ENCODE peak calls at places on chromosome X, in nine cellular contexts. V is cardiac fibroblast; U is endodermal cell; J is HEK293T; S is AG04450; R is lower lobe of right lung; O is cardiac muscle cell; W is effector memory CD8-positive, alpha-beta T cell; A is stimulated activated naive CD8-positive, alpha-beta T cell treated with anti-CD3 and anti-CD28 coated beads, Interleukin-15, amount 100 ng/mL, for 72 hours. X is an unnamed sample.

GRCh38 chrX:53631156-53631555 is 55.4 kb downstream of the HUWE1 start:
- DNase-seq in V (peak; percentile 5), U (no peak), J (no peak), S (peak; percentile 2), R (no peak), O (peak; percentile 33), W (no peak), A (no peak), X (no peak)

GRCh38 chrX:45768666-45769065 is 568.0 kb upstream of the DIPK2B start:
- DNase-seq in V (no peak), U (no peak), J (no peak), S (no peak), R (no peak), O (no peak), W (no peak), A (no peak), X (no peak)

GRCh38 chrX:155263854-155264628 is at the start of gene RAB39B:
- DNase-seq in V (peak; percentile 26), U (peak; percentile 85), J (peak; percentile 74), S (peak; percentile 3), R (peak; percentile 60), O (peak; percentile 61), W (peak; percentile 42), A (peak; percentile 69), X (peak; percentile 45)

GRCh38 chrX:103276581-103277002 is at the start of gene TCEAL5:
- DNase-seq in V (no peak), U (no peak), J (no peak), S (no peak), R (no peak), O (no peak), W (no peak), A (no peak), X (no peak)

GRCh38 chrX:107827137-107827831 is 1.6 kb downstream of the MID2 start:
- DNase-seq in V (peak; percentile 27), U (no peak), J (peak; percentile 29), S (no peak), R (no peak), O (peak; percentile 34), W (no peak), A (no peak), X (no peak)

GRCh38 chrX:11371106-11371505 is 77.9 kb downstream of the AMELX start:
- DNase-seq in V (no peak), U (no peak), J (no peak), S (no peak), R (no peak), O (no peak), W (no peak), A (no peak), X (no peak)

GRCh38 chrX:12988797-12989196 is 13.9 kb downstream of the TMSB4X start:
- DNase-seq in V (peak; percentile 66), U (no peak), J (no peak), S (no peak), R (no peak), O (peak; percentile 73), W (no peak), A (no peak), X (no peak)

GRCh38 chrX:153793291-153793690 is 884 bp downstream of the IDH3G start:
- DNase-seq in V (peak; percentile 9), U (no peak), J (no peak), S (no peak), R (no peak), O (peak; percentile 5), W (no peak), A (no peak), X (no peak)

GRCh38 chrX:39427492-39428289 is 626.4 kb downstream of the MID1IP1 start:
- DNase-seq in V (peak; percentile 6), U (no peak), J (no peak), S (no peak), R (no peak), O (peak; percentile 21), W (no peak), A (peak; percentile 5), X (no peak)

X was measured in activated gamma-delta T cell treated with anti-CD3 and anti-CD28 coated beads, Interleukin-2, amount 50 U/mL, for 16 hours.